ENCODE peak calls at places on chromosomes 13 and 19, in six cellular contexts. Q, T, N, B, A and D are unnamed samples.

GRCh38 chr13:51032831-51033230 is 78.2 kb downstream of the C13orf42 start:
- DNase-seq in Q (no peak), T (no peak), N (no peak), B (no peak), A (no peak), D (no peak)

GRCh38 chr19:17488593-17489391 is 18.5 kb downstream of the SLC27A1 start:
- DNase-seq in Q (no peak), T (peak; percentile 96), N (no peak), B (peak; percentile 92), A (peak; percentile 95), D (peak; percentile 93)

GRCh38 chr19:12092065-12092867 is 27.7 kb downstream of the ZNF844 start:
- DNase-seq in Q (peak; percentile 84), T (peak; percentile 94), N (peak; percentile 8), B (peak; percentile 37), A (peak; percentile 94), D (peak; percentile 80)

GRCh38 chr19:18401580-18402112 is 4.2 kb upstream of the LRRC25 start:
- DNase-seq in Q (peak; percentile 62), T (peak; percentile 57), N (no peak), B (peak; percentile 62), A (no peak), D (no peak)

GRCh38 chr13:66689037-66689619 is 541.0 kb downstream of the PCDH9 start:
- DNase-seq in Q (no peak), T (peak; percentile 19), N (no peak), B (no peak), A (no peak), D (no peak)

GRCh38 chr13:50745542-50745941 is 98.0 kb downstream of the DLEU7 start:
- DNase-seq in Q (no peak), T (no peak), N (no peak), B (peak; percentile 11), A (no peak), D (no peak)

GRCh38 chr13:112131081-112131739 is 64.3 kb downstream of the SOX1 start:
- DNase-seq in Q (no peak), T (no peak), N (no peak), B (no peak), A (peak; percentile 45), D (no peak)

GRCh38 chr13:44273216-44273615 is 100.4 kb upstream of the SERP2 start:
- DNase-seq in Q (no peak), T (no peak), N (no peak), B (no peak), A (no peak), D (no peak)

GRCh38 chr13:41457589-41458186 is 338 bp downstream of the RGCC start:
- DNase-seq in Q (no peak), T (no peak), N (no peak), B (no peak), A (peak; percentile 73), D (no peak)

GRCh38 chr19:12847159-12848139 is 9.1 kb downstream of the MAST1 start:
- DNase-seq in Q (peak; percentile 63), T (peak; percentile 92), N (no peak), B (peak; percentile 94), A (peak; percentile 93), D (peak; percentile 93)

GRCh38 chr19:8212212-8212611 is 3.0 kb downstream of the CERS4 start:
- DNase-seq in Q (no peak), T (no peak), N (no peak), B (no peak), A (no peak), D (no peak)

GRCh38 chr13:50809133-50810090 is 34.1 kb downstream of the DLEU7 start:
- DNase-seq in Q (no peak), T (no peak), N (no peak), B (no peak), A (no peak), D (no peak)

GRCh38 chr13:112806761-112807652 is 117.2 kb downstream of the ATP11A start:
- DNase-seq in Q (no peak), T (no peak), N (no peak), B (no peak), A (no peak), D (no peak)

GRCh38 chr19:33442706-33443105 is 69.2 kb downstream of the CEBPG start:
- DNase-seq in Q (no peak), T (no peak), N (no peak), B (no peak), A (peak; percentile 35), D (no peak)

GRCh38 chr19:52993342-52994178 is 20.2 kb upstream of the ERVV-1 start:
- DNase-seq in Q (peak; percentile 81), T (peak; percentile 96), N (no peak), B (peak; percentile 79), A (peak; percentile 83), D (peak; percentile 79)

GRCh38 chr13:77457989-77458388 is 77.5 kb upstream of the SCEL start:
- DNase-seq in Q (no peak), T (no peak), N (no peak), B (no peak), A (no peak), D (no peak)

GRCh38 chr13:110492299-110493160 is 69.0 kb downstream of the RAB20 start:
- DNase-seq in Q (no peak), T (no peak), N (no peak), B (no peak), A (no peak), D (no peak)

GRCh38 chr19:49546825-49547565 is 19.2 kb downstream of the RCN3 start:
- DNase-seq in Q (peak; percentile 83), T (peak; percentile 95), N (no peak), B (peak; percentile 99), A (no peak), D (peak; percentile 89)

GRCh38 chr19:18608805-18609716 is 2.5 kb upstream of the CRLF1 start:
- DNase-seq in Q (no peak), T (no peak), N (no peak), B (no peak), A (no peak), D (no peak)

GRCh38 chr19:8028951-8029491 is 23.5 kb upstream of the CCL25 start:
- DNase-seq in Q (no peak), T (peak; percentile 98), N (no peak), B (no peak), A (no peak), D (no peak)

GRCh38 chr13:40064723-40065122 is 409.3 kb downstream of the COG6 start:
- DNase-seq in Q (peak; percentile 84), T (no peak), N (no peak), B (peak; percentile 92), A (no peak), D (no peak)

GRCh38 chr13:88586263-88586662 is 915.1 kb downstream of the SLITRK5 start:
- DNase-seq in Q (no peak), T (no peak), N (no peak), B (peak; percentile 6), A (no peak), D (no peak)

GRCh38 chr13:33057019-33057785 is 41.0 kb downstream of the KL start:
- DNase-seq in Q (peak; percentile 23), T (peak; percentile 52), N (no peak), B (peak; percentile 47), A (no peak), D (no peak)

DNA sequence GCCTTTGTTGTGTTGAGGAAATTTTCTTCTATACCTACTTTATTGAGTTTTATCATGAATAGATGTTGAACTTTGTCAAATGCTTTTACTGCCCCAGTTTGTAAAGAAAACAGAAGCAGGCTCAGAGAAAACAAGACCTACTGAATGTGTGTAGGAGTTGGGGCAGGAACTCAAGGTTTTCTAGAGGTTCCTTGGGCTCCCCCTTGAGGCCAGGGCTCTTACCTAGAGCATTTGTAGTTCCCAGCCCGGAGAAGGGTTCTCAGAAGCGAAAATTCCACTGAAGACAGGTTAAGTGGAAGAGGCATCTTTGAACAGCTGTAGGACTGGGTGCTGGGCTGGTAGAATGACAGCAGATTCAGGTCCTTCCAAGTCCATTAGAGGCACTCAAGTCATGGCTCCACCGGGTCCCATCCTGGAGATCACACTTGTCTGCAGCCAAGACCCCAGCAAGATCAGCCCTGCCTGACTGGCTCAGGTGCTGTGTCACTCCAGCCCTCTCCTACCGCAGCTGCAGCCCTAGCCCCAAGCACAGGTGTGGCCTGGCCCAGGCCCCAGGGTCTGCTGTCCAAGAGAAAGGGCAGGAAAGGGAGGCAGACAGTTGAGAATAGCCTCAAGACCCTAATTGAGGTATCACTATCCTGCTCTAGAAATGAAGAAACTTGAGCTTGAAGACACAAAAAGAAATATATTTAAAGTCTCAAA is 425.5 kb downstream of the PCDH20 start:
- DNase-seq in Q (no peak), T (peak; percentile 3), N (no peak), B (peak; percentile 56), A (no peak), D (no peak)
- TF ChIP-seq CTCF in Q (no peak), T (peak; percentile 24), N (peak; percentile 17), B (peak; percentile 62), A (no peak), D (no peak)

GRCh38 chr19:6531956-6532243 is 1.1 kb downstream of the TNFSF9 start:
- DNase-seq in Q (no peak), T (no peak), N (no peak), B (no peak), A (no peak), D (no peak)

GRCh38 chr19:6529937-6530384 is 865 bp upstream of the TNFSF9 start:
- DNase-seq in Q (no peak), T (no peak), N (no peak), B (no peak), A (no peak), D (no peak)

GRCh38 chr19:6530385-6531162 is at the start of gene TNFSF9:
- DNase-seq in Q (peak; percentile 85), T (peak; percentile 92), N (no peak), B (peak; percentile 94), A (peak; percentile 95), D (peak; percentile 94)

GRCh38 chr19:6532244-6532999 is 1.6 kb downstream of the TNFSF9 start:
- DNase-seq in Q (no peak), T (no peak), N (no peak), B (no peak), A (no peak), D (peak; percentile 58)

DNA sequence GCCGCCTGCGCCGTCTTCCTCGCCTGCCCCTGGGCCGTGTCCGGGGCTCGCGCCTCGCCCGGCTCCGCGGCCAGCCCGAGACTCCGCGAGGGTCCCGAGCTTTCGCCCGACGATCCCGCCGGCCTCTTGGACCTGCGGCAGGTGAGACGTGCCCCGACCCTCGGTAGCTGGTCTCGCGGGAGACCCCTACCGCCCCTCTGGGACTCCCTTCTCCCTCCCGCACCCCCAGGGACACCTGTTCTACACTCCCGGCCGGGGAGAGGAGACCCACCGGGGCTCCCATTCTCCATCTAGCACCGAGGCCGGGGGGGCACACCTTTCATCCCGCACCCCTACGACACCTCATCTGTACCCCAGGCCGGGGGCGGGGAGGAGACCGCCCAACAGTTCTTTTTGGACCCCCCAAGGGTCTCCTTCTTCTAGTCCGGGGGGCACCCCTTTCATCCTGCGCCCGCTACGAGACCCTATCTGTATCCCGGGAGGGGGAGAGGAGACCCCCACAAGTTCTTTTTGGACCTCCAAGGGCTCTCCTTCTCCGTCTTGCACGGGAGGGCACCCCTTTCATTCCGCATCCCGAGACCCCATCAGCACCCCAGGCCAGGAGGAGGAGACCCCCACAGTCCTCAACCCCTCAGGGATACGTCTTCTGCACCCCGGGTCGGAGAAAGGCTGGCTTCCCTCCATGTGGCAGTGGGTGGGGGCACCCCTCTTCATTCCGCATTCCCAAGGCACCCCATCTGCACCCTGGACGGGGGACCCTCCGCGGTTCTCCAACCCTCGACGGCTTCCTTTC is 533 bp downstream of the TNFSF9 start:
- DNase-seq in Q (no peak), T (no peak), N (no peak), B (no peak), A (no peak), D (no peak)
- H3K27ac ChIP-seq in Q (no peak overlapping the region), T (no peak overlapping the region), N (peak overlapping the region; percentile 89), B (no peak overlapping the region), A (peak overlapping the region; percentile 85), D (peak overlapping the region; percentile 18)

GRCh38 chr19:3024509-3024869 is 4.6 kb downstream of the TLE2 start:
- DNase-seq in Q (no peak), T (no peak), N (no peak), B (no peak), A (no peak), D (no peak)
- H3K27me3 ChIP-seq in Q (peaks cover 42% of the 10 kb centered on the region), T (peaks cover 69% of the 10 kb centered on the region), N (no peaks in the 10 kb centered on the region), B (no peaks in the 10 kb centered on the region), A (no peaks in the 10 kb centered on the region), D (no peaks in the 10 kb centered on the region)

GRCh38 chr19:535017-535835 is 3.7 kb downstream of the CDC34 start:
- DNase-seq in Q (no peak), T (no peak), N (no peak), B (peak; percentile 42), A (no peak), D (no peak)
- TF ChIP-seq CTCF in Q (peak; percentile 16), T (no peak), N (no peak), B (peak; percentile 15), A (no peak), D (no peak)